ENCODE peak calls at places on chromosomes 5 and 9, in four cellular contexts. One of them, this sample, is unnamed.

GRCh38 chr5:15620501-15620900 is 120.5 kb downstream of the FBXL7 start:
- DNase-seq in A549: no peak
- DNase-seq in K562: no peak
- DNase-seq in H1: no peak
- DNase-seq in this sample: no peak

GRCh38 chr5:96214442-96215197 is 218.4 kb downstream of the PCSK1 start:
- DNase-seq in A549: peak; percentile 46
- DNase-seq in K562: no peak
- DNase-seq in H1: no peak
- DNase-seq in this sample: peak; percentile 28

GRCh38 chr9:84966876-84967830 is 297.6 kb downstream of the NTRK2 start:
- DNase-seq in H1: peak; percentile 80
- DNase-seq in K562: no peak
- DNase-seq in A549: no peak
- DNase-seq in this sample: peak; percentile 4

GRCh38 chr9:116494815-116495634 is 192.1 kb upstream of the TRIM32 start:
- DNase-seq in H1: peak; percentile 74
- DNase-seq in A549: peak; percentile 32
- DNase-seq in K562: peak; percentile 73
- DNase-seq in this sample: peak; percentile 26

GRCh38 chr5:78594946-78595921 is 53.3 kb downstream of the LHFPL2 start:
- DNase-seq in A549: peak; percentile 96
- DNase-seq in K562: peak; percentile 48
- DNase-seq in H1: no peak
- DNase-seq in this sample: peak; percentile 88

GRCh38 chr5:180649297-180650039 is at the start of gene FLT4:
- DNase-seq in H1: peak; percentile 74
- DNase-seq in K562: no peak
- DNase-seq in A549: no peak
- DNase-seq in this sample: no peak

GRCh38 chr9:89171693-89172092 is 6.9 kb downstream of the SHC3 start:
- DNase-seq in H1: no peak
- DNase-seq in A549: no peak
- DNase-seq in K562: no peak
- DNase-seq in this sample: no peak

GRCh38 chr5:135011355-135012032 is 22.5 kb downstream of the PITX1 start:
- DNase-seq in H1: no peak
- DNase-seq in A549: no peak
- DNase-seq in K562: no peak
- DNase-seq in this sample: no peak

GRCh38 chr5:127440831-127441230 is 76.6 kb upstream of the PRRC1 start:
- DNase-seq in K562: no peak
- DNase-seq in H1: no peak
- DNase-seq in A549: no peak
- DNase-seq in this sample: no peak

GRCh38 chr9:134413890-134414731 is 87.9 kb downstream of the RXRA start:
- DNase-seq in H1: no peak
- DNase-seq in A549: peak; percentile 77
- DNase-seq in K562: no peak
- DNase-seq in this sample: no peak
- TF ChIP-seq RNF2 in H1: no peak
- TF ChIP-seq RNF2 in A549: no peak
- TF ChIP-seq RNF2 in K562: no peak
- TF ChIP-seq RNF2 in this sample: no peak

DNA sequence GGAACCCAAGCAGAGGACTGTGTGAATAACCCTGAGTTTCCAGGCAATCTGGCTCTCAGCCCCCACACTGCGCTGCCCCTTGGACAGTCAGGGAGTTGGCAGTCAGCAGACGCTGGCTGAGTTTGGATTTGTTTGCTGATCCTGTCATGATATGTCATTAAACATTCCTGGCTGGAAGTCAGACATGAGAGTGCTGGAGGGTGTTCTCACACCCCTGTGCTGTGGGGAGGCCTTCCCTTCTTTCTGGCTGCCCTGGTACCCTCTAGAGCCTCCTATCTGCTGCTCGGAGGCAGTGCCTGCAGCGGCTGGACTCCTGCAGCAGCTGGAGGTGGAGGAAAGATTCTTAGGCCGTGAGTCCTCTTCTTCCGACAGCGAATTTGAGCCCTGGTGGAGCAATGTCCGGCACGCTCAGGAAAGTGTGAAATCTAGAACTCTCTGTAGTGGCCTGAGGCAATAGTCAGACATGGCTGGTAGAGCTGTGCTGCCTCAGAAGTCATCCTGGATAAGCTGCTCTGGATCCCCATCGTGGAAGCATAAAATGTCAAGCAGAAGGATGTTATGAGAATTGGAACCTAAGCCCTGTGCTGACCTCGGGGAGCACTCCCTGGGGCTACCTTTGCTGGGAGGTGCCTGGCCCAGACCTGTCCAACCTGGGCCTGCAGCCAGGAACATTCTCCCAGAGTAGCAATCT is 72.0 kb downstream of the PDE8B start:
- DNase-seq in A549: peak; percentile 23
- DNase-seq in H1: no peak
- DNase-seq in K562: no peak
- DNase-seq in this sample: no peak
- TF ChIP-seq RNF2 in A549: no peak
- TF ChIP-seq RNF2 in H1: no peak
- TF ChIP-seq RNF2 in K562: no peak
- TF ChIP-seq RNF2 in this sample: no peak

DNA sequence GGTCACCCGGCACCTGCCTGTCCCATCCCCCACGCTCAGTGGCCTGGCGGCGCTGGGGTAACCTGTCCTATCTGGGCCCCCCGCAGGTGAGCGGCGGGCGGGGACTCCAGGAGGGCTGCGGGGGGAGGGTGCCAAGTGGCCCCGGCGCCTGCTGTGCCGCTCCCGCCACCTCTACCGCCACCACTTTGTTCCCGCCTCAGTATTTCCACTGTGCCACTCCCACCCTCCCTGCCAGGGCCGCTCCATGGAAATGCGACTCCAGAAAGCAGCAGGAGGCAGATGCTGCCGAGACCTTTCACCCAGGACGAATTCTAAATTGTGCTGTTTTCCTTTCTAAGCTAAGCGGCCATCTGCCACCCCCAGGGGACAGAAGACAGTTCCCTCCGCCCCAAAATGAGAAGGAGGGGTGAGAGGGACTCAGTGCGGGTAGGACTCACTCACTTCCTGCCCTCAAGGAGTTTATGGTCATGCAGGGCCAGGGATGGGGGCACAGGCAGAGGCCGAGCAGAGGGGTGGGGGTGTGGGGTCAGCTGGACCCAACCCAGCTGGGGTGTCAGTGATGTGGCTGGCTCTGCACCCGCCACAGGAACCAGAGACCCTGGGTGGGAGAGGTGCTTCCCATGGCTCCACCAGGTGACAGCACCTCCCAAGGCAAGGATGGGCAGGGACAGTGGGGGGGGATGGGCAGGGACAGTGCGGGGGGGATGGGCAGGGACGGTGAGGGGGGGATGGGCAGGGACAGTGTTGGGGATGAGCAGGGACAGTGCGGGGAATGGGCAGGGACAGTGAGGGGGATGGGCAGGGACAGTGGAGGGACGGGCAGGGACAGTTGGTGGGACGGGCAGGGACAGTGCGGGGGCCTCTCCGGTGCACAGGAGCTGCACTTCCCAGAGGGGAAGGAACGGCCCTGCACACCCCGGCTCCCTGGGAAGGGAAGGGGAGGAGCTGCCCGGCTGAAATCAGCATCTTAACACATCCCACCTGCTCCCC is 17.8 kb downstream of the NOTCH1 start:
- DNase-seq in A549: peak; percentile 45
- DNase-seq in K562: peak; percentile 41
- DNase-seq in H1: no peak
- DNase-seq in this sample: no peak
- TF ChIP-seq RNF2 in A549: no peak
- TF ChIP-seq RNF2 in K562: no peak
- TF ChIP-seq RNF2 in H1: no peak
- TF ChIP-seq RNF2 in this sample: no peak

GRCh38 chr9:133050781-133051180 is 11.0 kb upstream of the CEL start:
- DNase-seq in K562: no peak
- DNase-seq in A549: no peak
- DNase-seq in H1: no peak
- DNase-seq in this sample: no peak
- TF ChIP-seq RNF2 in K562: no peak
- TF ChIP-seq RNF2 in A549: no peak
- TF ChIP-seq RNF2 in H1: no peak
- TF ChIP-seq RNF2 in this sample: no peak